ENCODE peak calls at places on chromosome 10, in seven cellular contexts. One of them, this sample, is unnamed.

GRCh38 chr10:110706690-110707098 is 62.6 kb downstream of the RBM20 start:
- DNase-seq in cardiac muscle cell: peak; percentile 77
- DNase-seq in GM23338: peak; percentile 71
- DNase-seq in kidney epithelial cell: peak; percentile 74
- DNase-seq in HFF-Myc: peak; percentile 70
- DNase-seq in uterus: no peak
- DNase-seq in fibroblast of lung: peak; percentile 37
- DNase-seq in this sample: no peak

GRCh38 chr10:131857156-131858117 is 43.4 kb upstream of the PPP2R2D start:
- DNase-seq in cardiac muscle cell: no peak
- DNase-seq in HFF-Myc: no peak
- DNase-seq in kidney epithelial cell: no peak
- DNase-seq in uterus: peak; percentile 9
- DNase-seq in fibroblast of lung: no peak
- DNase-seq in GM23338: no peak
- DNase-seq in this sample: no peak

GRCh38 chr10:95530561-95530960 is 30.6 kb downstream of the SORBS1 start:
- DNase-seq in cardiac muscle cell: no peak
- DNase-seq in GM23338: no peak
- DNase-seq in fibroblast of lung: no peak
- DNase-seq in uterus: no peak
- DNase-seq in HFF-Myc: no peak
- DNase-seq in kidney epithelial cell: no peak
- DNase-seq in this sample: no peak

GRCh38 chr10:77357611-77358010 is 280.0 kb downstream of the KCNMA1 start:
- DNase-seq in fibroblast of lung: peak; percentile 72
- DNase-seq in uterus: no peak
- DNase-seq in HFF-Myc: peak; percentile 46
- DNase-seq in kidney epithelial cell: no peak
- DNase-seq in cardiac muscle cell: peak; percentile 45
- DNase-seq in GM23338: no peak
- DNase-seq in this sample: no peak

GRCh38 chr10:29734640-29734979 is 99.8 kb upstream of the SVIL start:
- DNase-seq in GM23338: no peak
- DNase-seq in cardiac muscle cell: no peak
- DNase-seq in fibroblast of lung: peak; percentile 36
- DNase-seq in uterus: no peak
- DNase-seq in HFF-Myc: no peak
- DNase-seq in kidney epithelial cell: no peak
- DNase-seq in this sample: no peak

GRCh38 chr10:90418869-90419652 is 438.8 kb downstream of the HTR7 start:
- DNase-seq in fibroblast of lung: peak; percentile 96
- DNase-seq in uterus: no peak
- DNase-seq in cardiac muscle cell: peak; percentile 83
- DNase-seq in GM23338: no peak
- DNase-seq in kidney epithelial cell: peak; percentile 78
- DNase-seq in HFF-Myc: peak; percentile 59
- DNase-seq in this sample: no peak

GRCh38 chr10:114181971-114182370 is 2.8 kb downstream of the TDRD1 start:
- DNase-seq in uterus: no peak
- DNase-seq in HFF-Myc: no peak
- DNase-seq in cardiac muscle cell: no peak
- DNase-seq in kidney epithelial cell: no peak
- DNase-seq in fibroblast of lung: no peak
- DNase-seq in GM23338: no peak
- DNase-seq in this sample: no peak

GRCh38 chr10:18610517-18610916 is 40.9 kb downstream of the NSUN6 start:
- DNase-seq in HFF-Myc: peak; percentile 20
- DNase-seq in uterus: no peak
- DNase-seq in kidney epithelial cell: peak; percentile 86
- DNase-seq in fibroblast of lung: peak; percentile 83
- DNase-seq in GM23338: no peak
- DNase-seq in cardiac muscle cell: peak; percentile 87
- DNase-seq in this sample: no peak

GRCh38 chr10:24310104-24310503 is 101.2 kb downstream of the KIAA1217 start:
- DNase-seq in kidney epithelial cell: no peak
- DNase-seq in fibroblast of lung: no peak
- DNase-seq in cardiac muscle cell: no peak
- DNase-seq in uterus: no peak
- DNase-seq in HFF-Myc: no peak
- DNase-seq in GM23338: no peak
- DNase-seq in this sample: no peak
- TF ChIP-seq CTCF in kidney epithelial cell: no peak
- TF ChIP-seq CTCF in fibroblast of lung: no peak
- TF ChIP-seq CTCF in cardiac muscle cell: no peak
- TF ChIP-seq CTCF in uterus: no peak
- TF ChIP-seq CTCF in HFF-Myc: no peak
- TF ChIP-seq CTCF in GM23338: no peak
- TF ChIP-seq CTCF in this sample: no peak

GRCh38 chr10:24513155-24513554 is 210.5 kb downstream of the ARHGAP21 start:
- DNase-seq in kidney epithelial cell: no peak
- DNase-seq in HFF-Myc: peak; percentile 9
- DNase-seq in GM23338: peak; percentile 73
- DNase-seq in fibroblast of lung: peak; percentile 54
- DNase-seq in cardiac muscle cell: peak; percentile 47
- DNase-seq in uterus: no peak
- DNase-seq in this sample: peak; percentile 21
- TF ChIP-seq CTCF in kidney epithelial cell: no peak
- TF ChIP-seq CTCF in HFF-Myc: peak; percentile 48
- TF ChIP-seq CTCF in GM23338: peak; percentile 59
- TF ChIP-seq CTCF in fibroblast of lung: peak; percentile 52
- TF ChIP-seq CTCF in cardiac muscle cell: peak; percentile 43
- TF ChIP-seq CTCF in uterus: no peak
- TF ChIP-seq CTCF in this sample: no peak

GRCh38 chr10:32958085-32958991 is at the start of gene ITGB1:
- DNase-seq in GM23338: peak; percentile 98
- DNase-seq in uterus: peak; percentile 98
- DNase-seq in HFF-Myc: no peak
- DNase-seq in kidney epithelial cell: peak; percentile 63
- DNase-seq in cardiac muscle cell: peak; percentile 99
- DNase-seq in fibroblast of lung: peak; percentile 94
- DNase-seq in this sample: peak; percentile 99
- TF ChIP-seq CTCF in GM23338: no peak
- TF ChIP-seq CTCF in uterus: no peak
- TF ChIP-seq CTCF in HFF-Myc: no peak
- TF ChIP-seq CTCF in kidney epithelial cell: no peak
- TF ChIP-seq CTCF in cardiac muscle cell: no peak
- TF ChIP-seq CTCF in fibroblast of lung: no peak
- TF ChIP-seq CTCF in this sample: no peak

GRCh38 chr10:116627386-116627933 is 6.7 kb downstream of the PNLIPRP2 start:
- DNase-seq in fibroblast of lung: no peak
- DNase-seq in kidney epithelial cell: no peak
- DNase-seq in HFF-Myc: no peak
- DNase-seq in GM23338: peak; percentile 83
- DNase-seq in cardiac muscle cell: peak; percentile 15
- DNase-seq in uterus: no peak
- DNase-seq in this sample: peak; percentile 76
- TF ChIP-seq CTCF in fibroblast of lung: no peak
- TF ChIP-seq CTCF in kidney epithelial cell: peak; percentile 60
- TF ChIP-seq CTCF in HFF-Myc: peak; percentile 38
- TF ChIP-seq CTCF in GM23338: peak; percentile 40
- TF ChIP-seq CTCF in cardiac muscle cell: peak; percentile 19
- TF ChIP-seq CTCF in uterus: peak; percentile 40
- TF ChIP-seq CTCF in this sample: peak; percentile 65